ENCODE peak calls at places on chromosomes 16 and 17, in nine cellular contexts. R, O, K, C, X, J, M, N and D are unnamed samples.
A peak's percentile ranks its signal among the peaks of the same experiment; 100 is the strongest.

GRCh38 chr17:47941246-47941997 is at the start of gene PNPO:
- DNase-seq in C (peak; percentile 97), N (peak; percentile 99), R (peak; percentile 87), K (peak; percentile 94), X (peak; percentile 99), J (peak; percentile 99), M (peak; percentile 92), O (peak; percentile 90), D (peak; percentile 98)

GRCh38 chr16:3950343-3951193 is 70.1 kb upstream of the CREBBP start:
- DNase-seq in O (no peak), M (peak; percentile 86), K (no peak), R (no peak), X (no peak), N (peak; percentile 85), J (peak; percentile 84), C (peak; percentile 58), D (no peak)

GRCh38 chr16:78249056-78249455 is 149.6 kb downstream of the WWOX start:
- DNase-seq in M (peak; percentile 32), X (peak; percentile 30), N (no peak), R (no peak), K (no peak), J (peak; percentile 25), C (no peak), O (no peak), D (no peak)

GRCh38 chr17:17819561-17819995 is 17.2 kb downstream of the SREBF1 start:
- DNase-seq in K (peak; percentile 51), M (peak; percentile 53), O (peak; percentile 30), J (peak; percentile 82), C (peak; percentile 31), R (no peak), X (no peak), N (peak; percentile 94), D (peak; percentile 77)

GRCh38 chr17:50033316-50033715 is 22.6 kb upstream of the ITGA3 start:
- DNase-seq in J (no peak), C (no peak), X (no peak), M (no peak), R (no peak), K (no peak), O (no peak), N (no peak), D (no peak)

GRCh38 chr17:34797724-34798123 is 163.5 kb downstream of the CCT6B start:
- DNase-seq in M (no peak), O (no peak), C (peak; percentile 17), R (peak; percentile 46), X (peak; percentile 93), N (peak; percentile 49), K (no peak), J (peak; percentile 27), D (peak; percentile 12)

GRCh38 chr16:68235882-68236803 is at the start of gene ESRP2:
- DNase-seq in M (no peak), C (peak; percentile 93), J (no peak), K (no peak), X (peak; percentile 87), N (no peak), R (peak; percentile 68), O (no peak), D (peak; percentile 87)

GRCh38 chr17:13601317-13601775 is 383 bp downstream of the HS3ST3A1 start:
- DNase-seq in O (no peak), C (no peak), K (no peak), N (no peak), M (no peak), X (peak; percentile 28), R (peak; percentile 39), J (no peak), D (no peak)

GRCh38 chr17:73391331-73392265 is 79.8 kb upstream of the CDC42EP4 start:
- DNase-seq in X (no peak), M (no peak), C (no peak), O (no peak), N (no peak), K (no peak), R (no peak), J (no peak), D (no peak)

GRCh38 chr17:75697651-75698291 is 23.5 kb upstream of the ITGB4 start:
- DNase-seq in K (no peak), X (no peak), N (no peak), C (peak; percentile 46), J (no peak), O (no peak), M (no peak), R (no peak), D (peak; percentile 90)

GRCh38 chr17:59367657-59368045 is 36.2 kb downstream of the YPEL2 start:
- DNase-seq in O (no peak), R (no peak), X (no peak), M (no peak), C (no peak), N (no peak), K (no peak), J (no peak), D (no peak)

GRCh38 chr17:79330229-79330628 is 255.6 kb downstream of the ENGASE start:
- DNase-seq in M (no peak), C (no peak), O (no peak), K (no peak), N (no peak), X (no peak), R (no peak), J (no peak), D (no peak)

GRCh38 chr17:17350491-17351355 is 47.5 kb downstream of the NT5M start:
- DNase-seq in C (no peak), O (no peak), R (peak; percentile 23), K (no peak), M (no peak), J (no peak), X (peak; percentile 74), N (no peak), D (no peak)

GRCh38 chr17:78879679-78880186 is 23.3 kb downstream of the CEP295NL start:
- DNase-seq in R (peak; percentile 45), N (peak; percentile 87), C (no peak), K (no peak), O (no peak), X (no peak), J (peak; percentile 20), M (peak; percentile 81), D (peak; percentile 98)

GRCh38 chr17:18967806-18968744 is 16.1 kb downstream of the SLC5A10 start:
- DNase-seq in O (no peak), M (no peak), J (no peak), K (no peak), R (no peak), N (peak; percentile 77), X (no peak), C (no peak), D (no peak)

GRCh38 chr17:61097786-61098185 is 301.9 kb upstream of the TBX2 start:
- DNase-seq in R (no peak), K (no peak), X (no peak), C (no peak), N (no peak), M (no peak), J (no peak), O (no peak), D (no peak)

GRCh38 chr17:32697728-32698625 is 178.9 kb downstream of the MYO1D start:
- DNase-seq in K (no peak), C (no peak), X (no peak), J (no peak), O (no peak), R (no peak), N (no peak), M (no peak), D (no peak)

GRCh38 chr16:15822957-15823356 is 33.9 kb downstream of the MYH11 start:
- DNase-seq in K (no peak), R (no peak), O (no peak), C (no peak), J (no peak), N (no peak), X (no peak), M (no peak), D (no peak)

GRCh38 chr16:59988591-59988990 is 1254.5 kb upstream of the GOT2 start:
- DNase-seq in X (no peak), K (no peak), J (no peak), M (no peak), N (no peak), R (no peak), C (no peak), O (no peak), D (no peak)

GRCh38 chr16:3842994-3843393 is 37.5 kb downstream of the CREBBP start:
- DNase-seq in J (peak; percentile 31), N (no peak), X (no peak), O (no peak), M (peak; percentile 33), R (no peak), C (no peak), K (no peak), D (no peak)

GRCh38 chr17:602436-602835 is 112.2 kb downstream of the VPS53 start:
- DNase-seq in X (no peak), K (no peak), O (no peak), J (no peak), R (no peak), C (no peak), N (no peak), M (no peak), D (no peak)

GRCh38 chr16:58497935-58498334 is 2.0 kb upstream of the NDRG4 start:
- DNase-seq in K (no peak), C (no peak), R (no peak), N (no peak), M (no peak), J (no peak), O (no peak), X (no peak), D (no peak)

GRCh38 chr17:73013816-73014663 is 78.4 kb downstream of the SLC39A11 start:
- DNase-seq in C (peak; percentile 45), K (no peak), O (no peak), N (no peak), M (no peak), X (peak; percentile 25), J (peak; percentile 63), R (no peak), D (peak; percentile 5)

GRCh38 chr16:12902511-12903324 is 1.3 kb downstream of the SHISA9 start:
- DNase-seq in C (no peak), M (no peak), X (peak; percentile 31), K (no peak), J (no peak), R (no peak), O (no peak), N (no peak), D (no peak)

GRCh38 chr16:3180445-3180878 is 7.5 kb upstream of the OR1F1 start:
- DNase-seq in C (no peak), N (no peak), J (peak; percentile 61), X (no peak), M (no peak), K (no peak), O (no peak), R (no peak), D (no peak)

GRCh38 chr17:49987681-49988441 is 7.2 kb downstream of the DLX3 start:
- DNase-seq in K (no peak), C (no peak), R (peak; percentile 18), J (peak; percentile 62), O (no peak), X (peak; percentile 59), N (no peak), M (no peak), D (peak; percentile 64)

GRCh38 chr16:63461248-63461841 is 1425.1 kb upstream of the CDH8 start:
- DNase-seq in M (no peak), R (no peak), K (no peak), O (no peak), J (peak; percentile 57), X (peak; percentile 31), N (peak; percentile 68), C (peak; percentile 6), D (peak; percentile 56)

GRCh38 chr17:37276475-37276874 is 99.3 kb upstream of the C17orf78 start:
- DNase-seq in R (no peak), C (peak; percentile 49), X (no peak), K (no peak), J (no peak), O (no peak), N (peak; percentile 31), M (no peak), D (peak; percentile 34)

GRCh38 chr16:68272501-68273209 is 8.3 kb downstream of the SLC7A6 start:
- DNase-seq in O (no peak), N (no peak), K (no peak), X (no peak), J (no peak), R (no peak), M (no peak), C (no peak), D (no peak)

GRCh38 chr16:68396481-68396880 is 51.8 kb downstream of the SMPD3 start:
- DNase-seq in R (no peak), N (peak; percentile 78), X (no peak), M (no peak), K (peak; percentile 15), C (peak; percentile 53), J (peak; percentile 33), O (peak; percentile 38), D (peak; percentile 33)

GRCh38 chr16:86029131-86029741 is 130.3 kb downstream of the IRF8 start:
- DNase-seq in J (peak; percentile 20), C (no peak), O (no peak), N (peak; percentile 9), M (peak; percentile 38), X (peak; percentile 49), K (no peak), R (peak; percentile 14), D (peak; percentile 27)